ENCODE peak calls at places on chromosomes 12 and 14, in seven cellular contexts. Y, F, L, I, G, Q and D are unnamed samples.
A peak's percentile ranks its signal among the peaks of the same experiment; 100 is the strongest.

GRCh38 chr12:46264057-46264456 is 4.8 kb downstream of the SLC38A1 start:
- DNase-seq in G (no peak), Y (peak; percentile 47), F (peak; percentile 69), I (no peak), Q (no peak), L (no peak), D (no peak)

GRCh38 chr12:10175849-10176641 is 2.8 kb upstream of the TMEM52B start:
- DNase-seq in G (peak; percentile 92), I (no peak), Q (no peak), F (no peak), L (no peak), Y (no peak), D (no peak)

GRCh38 chr12:67782573-67782972 is 134.0 kb downstream of the DYRK2 start:
- DNase-seq in L (no peak), G (no peak), Q (no peak), Y (no peak), F (no peak), I (no peak), D (no peak)

GRCh38 chr12:54187075-54187474 is 1.7 kb downstream of the SMUG1 start:
- DNase-seq in I (no peak), Y (no peak), Q (no peak), L (no peak), F (no peak), G (no peak), D (no peak)

GRCh38 chr14:103058209-103059055 is 1.1 kb upstream of the CDC42BPB start:
- DNase-seq in Q (no peak), I (no peak), G (no peak), Y (no peak), L (no peak), F (no peak), D (no peak)

GRCh38 chr12:30755395-30755762 is 628 bp upstream of the CAPRIN2 start:
- DNase-seq in Y (no peak), I (no peak), Q (no peak), G (no peak), L (no peak), F (no peak), D (no peak)

GRCh38 chr14:89190779-89191513 is 226.1 kb downstream of the FOXN3 start:
- DNase-seq in G (no peak), Y (no peak), F (no peak), L (no peak), Q (peak; percentile 91), I (no peak), D (no peak)

GRCh38 chr12:120228041-120228290 is 27.1 kb upstream of the RPLP0 start:
- DNase-seq in Q (no peak), L (no peak), G (no peak), I (no peak), F (no peak), Y (no peak), D (no peak)

GRCh38 chr12:2212971-2213869 is 160.4 kb downstream of the CACNA1C start:
- DNase-seq in I (no peak), L (no peak), Q (no peak), G (no peak), F (no peak), Y (no peak), D (peak; percentile 82)

GRCh38 chr14:64293976-64294671 is at the start of gene ESR2:
- DNase-seq in L (no peak), Q (no peak), Y (no peak), G (peak; percentile 10), I (peak; percentile 26), F (peak; percentile 38), D (peak; percentile 11)

GRCh38 chr14:92677087-92677668 is 71.2 kb downstream of the LGMN start:
- DNase-seq in L (no peak), I (peak; percentile 31), Q (no peak), F (no peak), G (no peak), Y (no peak), D (no peak)

GRCh38 chr14:104701383-104702076 is 12.1 kb downstream of the INF2 start:
- DNase-seq in Y (no peak), F (no peak), G (no peak), I (no peak), L (no peak), Q (no peak), D (no peak)

GRCh38 chr12:12336049-12336411 is 14.0 kb downstream of the MANSC1 start:
- DNase-seq in G (no peak), Y (no peak), L (no peak), Q (no peak), F (no peak), I (no peak), D (no peak)

GRCh38 chr12:26150737-26151450 is 26.1 kb upstream of the BHLHE41 start:
- DNase-seq in L (no peak), Y (peak; percentile 61), F (peak; percentile 93), G (no peak), Q (no peak), I (no peak), D (no peak)

GRCh38 chr12:115697341-115697740 is 580.2 kb downstream of the MED13L start:
- DNase-seq in I (no peak), F (no peak), Q (peak; percentile 95), G (no peak), L (no peak), Y (no peak), D (no peak)

GRCh38 chr14:21107360-21107781 is 6.5 kb downstream of the TMEM253 start:
- DNase-seq in I (no peak), G (no peak), Q (no peak), L (no peak), F (peak; percentile 48), Y (peak; percentile 65), D (no peak)

GRCh38 chr12:101828463-101829196 is 2.1 kb downstream of the GNPTAB start:
- DNase-seq in L (no peak), Y (no peak), Q (no peak), G (no peak), I (no peak), F (no peak), D (no peak)

GRCh38 chr12:96108321-96108720 is 72.9 kb upstream of the LTA4H start:
- DNase-seq in L (no peak), G (peak; percentile 67), I (peak; percentile 44), Q (no peak), F (no peak), Y (no peak), D (peak; percentile 22)

GRCh38 chr12:15880721-15881120 is 1.5 kb upstream of the STRAP start:
- DNase-seq in F (no peak), I (no peak), Q (peak; percentile 33), G (no peak), Y (no peak), L (no peak), D (no peak)